ENCODE peak calls at places on chromosomes 5 and 9, in eight cellular contexts. N is fibroblast of lung, K is IMR-90, Z is K562, Y is lung, J is colonic mucosa, B is HCT116, E is psoas muscle. F is an unnamed sample. For H3K4me1, the result is how much of the 10 kb centered on the place peaks cover.

GRCh38 chr5:103785569-103785968 is 223.0 kb upstream of the NUDT12 start:
- DNase-seq in B (no peak), E (no peak), Y (no peak), K (peak), N (peak), J (no peak), Z (no peak), F (no peak)

GRCh38 chr9:37745970-37746369 is 7.6 kb upstream of the TRMT10B start:
- DNase-seq in E (no peak), N (no peak), Z (no peak), B (no peak), Y (no peak), K (no peak), J (no peak), F (no peak)

GRCh38 chr5:35096209-35096608 is 48.5 kb upstream of the AGXT2 start:
- DNase-seq in K (no peak), J (no peak), N (no peak), E (no peak), B (no peak), Z (no peak), Y (no peak), F (no peak)

GRCh38 chr9:23768861-23769260 is 57.2 kb downstream of the ELAVL2 start:
- DNase-seq in B (no peak), Y (no peak), Z (no peak), E (no peak), N (no peak), K (no peak), J (no peak), F (no peak)

GRCh38 chr5:82365744-82366228 is 87.6 kb upstream of the RPS23 start:
- DNase-seq in B (peak), N (peak), K (peak), Z (no peak), E (no peak), Y (no peak), J (no peak), F (no peak)

GRCh38 chr9:85248514-85249312 is 493.0 kb downstream of the AGTPBP1 start:
- DNase-seq in E (no peak), J (no peak), N (peak), K (no peak), Z (no peak), Y (no peak), B (no peak), F (no peak)

GRCh38 chr5:59760798-59761348 is 132.7 kb downstream of the PDE4D start:
- DNase-seq in K (peak), J (no peak), B (no peak), Z (no peak), N (peak), Y (no peak), E (no peak), F (no peak)

GRCh38 chr5:132673939-132674630 is at the start of gene IL4:
- DNase-seq in N (no peak), Z (no peak), J (no peak), B (no peak), E (no peak), Y (no peak), K (no peak), F (no peak)

GRCh38 chr5:133385346-133385745 is 227.0 kb downstream of the FSTL4 start:
- DNase-seq in K (no peak), N (no peak), Y (no peak), J (no peak), Z (no peak), B (no peak), E (no peak), F (no peak)

GRCh38 chr5:107119656-107120055 is 551.1 kb downstream of the EFNA5 start:
- DNase-seq in N (peak), E (no peak), Z (no peak), J (no peak), B (no peak), K (no peak), Y (no peak), F (peak)

GRCh38 chr5:66633754-66634153 is 37.6 kb downstream of the MAST4 start:
- DNase-seq in K (no peak), Z (no peak), E (no peak), N (no peak), J (no peak), Y (no peak), B (no peak), F (no peak)

GRCh38 chr5:68122439-68122906 is 93.1 kb upstream of the PIK3R1 start:
- DNase-seq in Y (no peak), J (peak), E (no peak), B (no peak), N (no peak), Z (no peak), K (no peak), F (no peak)

GRCh38 chr5:55278778-55279177 is 28.7 kb downstream of the DHX29 start:
- DNase-seq in Z (no peak), J (no peak), N (peak), K (peak), E (no peak), B (no peak), Y (no peak), F (no peak)

GRCh38 chr5:39624268-39624886 is 199.6 kb upstream of the DAB2 start:
- DNase-seq in J (peak), K (peak), Z (no peak), N (peak), Y (no peak), B (peak), E (no peak), F (no peak)

GRCh38 chr9:94681508-94681907 is 42.2 kb upstream of the FBP1 start:
- DNase-seq in Z (peak), Y (peak), N (peak), K (peak), E (peak), J (peak), B (peak), F (peak)

DNA sequence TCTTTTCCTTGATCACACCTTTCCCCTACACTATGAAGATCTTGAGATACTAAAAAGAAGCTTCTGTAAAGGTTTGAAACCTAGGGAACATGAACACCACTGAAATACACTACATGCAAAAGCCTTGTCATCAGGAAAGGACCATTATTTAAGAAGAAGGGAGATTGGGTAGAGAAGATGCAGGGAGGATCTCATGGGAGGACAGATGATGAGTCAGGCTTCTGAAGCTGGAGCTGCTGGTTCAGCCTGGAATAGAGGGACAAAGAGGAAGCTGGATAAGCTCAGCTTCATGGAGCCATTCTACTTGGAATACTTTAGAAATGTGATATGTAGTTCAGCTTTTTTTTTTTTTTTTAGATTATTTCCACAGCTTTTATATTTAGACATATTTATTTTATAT is 169.8 kb downstream of the MAN2A1 start:
- DNase-seq in Z (no peak), Y (no peak), J (no peak), E (no peak), N (no peak), K (peak), B (no peak), F (no peak)
- H3K4me1 ChIP-seq in Z (under half), Y (under half), J (under half), E (under half), N (under half), K (under half), B (under half), F (under half)

GRCh38 chr9:131008086-131008485 is 888 bp upstream of the LAMC3 start:
- DNase-seq in B (no peak), Y (no peak), Z (no peak), J (no peak), E (no peak), N (no peak), K (no peak), F (no peak)
- H3K4me1 ChIP-seq in B (under half), Y (under half), Z (under half), J (under half), E (under half), N (under half), K (under half), F (under half)

DNA sequence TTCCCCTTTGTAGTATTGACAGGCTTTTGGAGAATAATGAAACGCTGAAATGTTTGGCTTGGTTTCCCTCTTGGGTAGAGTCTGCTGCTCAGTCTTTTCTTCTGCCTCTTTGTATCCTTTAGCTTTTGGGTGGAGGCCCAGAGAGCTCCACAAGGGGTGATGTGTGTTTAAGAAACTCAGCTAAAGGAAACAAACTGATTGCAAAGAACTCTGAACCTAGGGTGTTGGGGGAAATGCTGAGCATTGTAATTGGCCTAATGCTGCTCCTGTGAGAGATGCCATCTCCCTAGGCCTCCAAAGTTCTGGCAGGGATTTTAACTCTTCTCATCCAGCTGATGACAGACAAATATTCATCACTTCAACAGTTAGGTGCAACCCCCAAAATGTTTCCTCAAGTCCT is 30.7 kb upstream of the ZSWIM6 start:
- DNase-seq in N (peak), Y (no peak), K (peak), E (no peak), B (no peak), J (no peak), Z (no peak), F (no peak)
- H3K4me1 ChIP-seq in N (under half), Y (under half), K (under half), E (under half), B (under half), J (under half), Z (under half), F (under half)

GRCh38 chr5:126220725-126221124 is 202.5 kb upstream of the GRAMD2B start:
- DNase-seq in E (no peak), Y (no peak), Z (no peak), N (no peak), K (no peak), B (no peak), J (no peak), F (no peak)
- H3K4me1 ChIP-seq in E (under half), Y (under half), Z (under half), N (under half), K (under half), B (under half), J (under half), F (under half)

DNA sequence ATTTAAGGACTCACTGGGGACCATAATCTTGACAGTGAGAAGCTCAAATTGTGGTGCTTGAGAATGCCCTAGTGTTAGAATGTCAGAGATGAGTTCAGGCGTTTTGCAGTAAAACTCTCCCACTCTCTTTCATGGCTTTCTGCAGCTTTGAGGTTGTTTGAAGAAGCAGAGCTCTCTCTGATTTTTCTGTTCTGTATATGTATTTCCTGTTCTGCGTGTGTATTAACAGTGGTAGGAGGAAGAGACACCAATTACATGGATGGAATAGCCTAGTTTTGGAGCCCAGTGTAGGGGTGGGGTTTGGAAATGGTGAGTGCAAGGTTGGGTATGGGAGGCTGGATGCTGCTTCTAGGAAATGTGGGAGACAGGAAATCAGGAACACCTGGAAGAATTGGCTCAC is 12.4 kb downstream of the LARP1 start:
- DNase-seq in E (no peak), N (no peak), K (no peak), Y (no peak), Z (no peak), J (no peak), B (no peak), F (no peak)
- H3K4me1 ChIP-seq in E (half or more), N (under half), K (under half), Y (half or more), Z (under half), J (under half), B (under half), F (under half)